ENCODE peak calls at places on chromosomes 11 and 22, in seven cellular contexts. N is MCF 10A; S is activated CD4-positive, alpha-beta T cell treated with anti-CD3 and anti-CD28 coated beads, Interleukin-2, amount 50 U/mL, for 48 hours; G is central memory CD4-positive, alpha-beta T cell; C is GM12865; A is PC-9; O is mesendoderm. D is an unnamed sample.

GRCh38 chr11:86183694-86184093 is 60.9 kb upstream of the EED start:
- DNase-seq in N (peak), C (peak), G (no peak), A (peak), S (peak), O (no peak), D (no peak)

GRCh38 chr22:50600967-50601668 is 525 bp downstream of the MAPK8IP2 start:
- DNase-seq in A (no peak), S (no peak), O (no peak), G (no peak), N (no peak), C (no peak), D (no peak)

GRCh38 chr11:134047586-134047999 is 21.3 kb upstream of the JAM3 start:
- DNase-seq in O (no peak), C (no peak), S (no peak), A (no peak), N (peak), G (no peak), D (no peak)

GRCh38 chr11:64609436-64610047 is 18.5 kb downstream of the SLC22A12 start:
- DNase-seq in C (no peak), A (no peak), G (no peak), S (no peak), N (no peak), O (peak), D (no peak)

GRCh38 chr11:35077709-35078695 is 61.0 kb upstream of the CD44 start:
- DNase-seq in S (peak), A (peak), N (peak), G (peak), C (peak), O (no peak), D (no peak)

GRCh38 chr11:1832181-1832988 is 2.4 kb upstream of the SYT8 start:
- DNase-seq in A (no peak), S (peak), O (peak), C (peak), N (no peak), G (peak), D (peak)

GRCh38 chr11:122422707-122423106 is 232.8 kb upstream of the UBASH3B start:
- DNase-seq in A (no peak), O (no peak), C (no peak), S (no peak), G (no peak), N (peak), D (no peak)

GRCh38 chr11:35177370-35177769 is 38.4 kb downstream of the CD44 start:
- DNase-seq in C (no peak), A (no peak), O (no peak), G (peak), N (no peak), S (peak), D (no peak)

GRCh38 chr22:40024201-40025061 is 29.7 kb downstream of the FAM83F start:
- DNase-seq in S (peak), C (peak), O (peak), G (peak), A (peak), N (peak), D (peak)

GRCh38 chr11:723120-723883 is 17.3 kb downstream of the EPS8L2 start:
- DNase-seq in S (peak), A (no peak), O (no peak), C (peak), G (peak), N (peak), D (no peak)

GRCh38 chr11:32056445-32056844 is 34.4 kb upstream of the RCN1 start:
- DNase-seq in N (peak), G (no peak), O (no peak), C (no peak), S (no peak), A (no peak), D (no peak)

GRCh38 chr11:88231894-88232482 is 56.7 kb upstream of the RAB38 start:
- DNase-seq in O (peak), G (peak), A (peak), S (peak), C (peak), N (peak), D (peak)

GRCh38 chr11:94129505-94130335 is 1.1 kb downstream of the PANX1 start:
- DNase-seq in C (peak), G (peak), N (peak), O (no peak), S (peak), A (no peak), D (no peak)

GRCh38 chr11:112016088-112016764 is 9.0 kb upstream of the DLAT start:
- DNase-seq in C (peak), N (peak), O (no peak), G (no peak), A (no peak), S (no peak), D (no peak)

GRCh38 chr11:83836883-83837654 is 550.9 kb upstream of the CCDC90B start:
- DNase-seq in A (no peak), C (peak), O (peak), G (no peak), N (peak), S (peak), D (peak)

GRCh38 chr11:8389034-8389996 is 125.6 kb upstream of the LMO1 start:
- DNase-seq in N (no peak), S (no peak), O (no peak), G (no peak), C (no peak), A (no peak), D (no peak)

GRCh38 chr11:73578786-73579185 is 19.1 kb downstream of the FAM168A start:
- DNase-seq in O (no peak), N (no peak), A (peak), G (no peak), S (no peak), C (peak), D (no peak)

GRCh38 chr22:37121887-37122591 is 12.5 kb upstream of the TMPRSS6 start:
- DNase-seq in N (peak), O (peak), A (peak), G (peak), S (peak), C (peak), D (no peak)

GRCh38 chr22:25282671-25283561 is 63.5 kb downstream of the CRYBB2 start:
- DNase-seq in N (no peak), S (no peak), C (no peak), O (peak), G (no peak), A (no peak), D (peak)

GRCh38 chr11:43327987-43328386 is 16.2 kb downstream of the API5 start:
- DNase-seq in G (no peak), S (no peak), N (peak), C (no peak), A (peak), O (no peak), D (no peak)

GRCh38 chr22:48753381-48753730 is 1074.3 kb downstream of the BRD1 start:
- DNase-seq in S (no peak), N (no peak), A (no peak), G (no peak), O (no peak), C (no peak), D (no peak)

GRCh38 chr22:24107668-24108067 is 73.6 kb upstream of the SUSD2 start:
- DNase-seq in G (no peak), A (no peak), O (no peak), C (no peak), N (peak), S (no peak), D (no peak)

GRCh38 chr22:31143038-31143437 is 2.7 kb upstream of the PLA2G3 start:
- DNase-seq in O (no peak), S (no peak), C (no peak), A (no peak), N (no peak), G (no peak), D (no peak)

GRCh38 chr11:107545101-107545514 is 20.4 kb downstream of the ALKBH8 start:
- DNase-seq in C (peak), S (no peak), G (no peak), O (no peak), A (peak), N (peak), D (no peak)

GRCh38 chr22:30267382-30268302 is 991 bp upstream of the OSM start:
- DNase-seq in C (no peak), S (peak), N (no peak), A (no peak), G (peak), O (no peak), D (no peak)

GRCh38 chr11:133619397-133619796 is 87.1 kb upstream of the OPCML start:
- DNase-seq in O (peak), S (no peak), C (no peak), A (no peak), G (no peak), N (no peak), D (no peak)

GRCh38 chr11:85945296-85945695 is 90.1 kb downstream of the CCDC83 start:
- DNase-seq in A (no peak), N (no peak), O (no peak), G (no peak), C (no peak), S (no peak), D (no peak)

GRCh38 chr22:22974795-22975580 is 87.4 kb downstream of the IGLL5 start:
- DNase-seq in A (no peak), G (no peak), S (no peak), C (no peak), O (no peak), N (no peak), D (no peak)

GRCh38 chr11:8674859-8675258 is 7.6 kb downstream of the TRIM66 start:
- DNase-seq in G (no peak), O (no peak), S (no peak), C (no peak), N (no peak), A (no peak), D (no peak)

GRCh38 chr22:46963672-46964545 is 201.5 kb downstream of the TBC1D22A start:
- DNase-seq in O (no peak), C (no peak), S (no peak), G (no peak), N (no peak), A (no peak), D (no peak)

GRCh38 chr22:31818481-31819392 is 64.9 kb downstream of the DEPDC5 start:
- DNase-seq in N (no peak), A (no peak), G (no peak), S (peak), O (peak), C (no peak), D (no peak)

GRCh38 chr11:128210148-128210940 is 377.0 kb downstream of the ETS1 start:
- DNase-seq in G (no peak), A (peak), C (no peak), S (no peak), N (peak), O (peak), D (no peak)

GRCh38 chr11:123187221-123187620 is 7.8 kb downstream of the CLMP start:
- DNase-seq in C (no peak), G (no peak), O (no peak), A (no peak), S (no peak), N (no peak), D (no peak)